ENCODE peak calls at places on chromosomes 1 and 21, in four cellular contexts. V is breast epithelium, B is suprapubic skin, R is prostate gland. A is an unnamed sample.

GRCh38 chr1:16163882-16164820 is 8.3 kb upstream of the EPHA2 start:
- DNase-seq in V (no peak), R (no peak), B (no peak), A (no peak)

GRCh38 chr21:15062566-15062965 is 2.2 kb downstream of the NRIP1 start:
- DNase-seq in R (no peak), B (no peak), V (no peak), A (no peak)

GRCh38 chr1:117679868-117680267 is 74.0 kb downstream of the TENT5C start:
- DNase-seq in B (no peak), V (no peak), R (no peak), A (no peak)

GRCh38 chr1:156482276-156482675 is 18.3 kb downstream of the MEF2D start:
- DNase-seq in V (no peak), R (no peak), B (no peak), A (no peak)

GRCh38 chr1:42177551-42177981 is 13.0 kb upstream of the GUCA2A start:
- DNase-seq in B (no peak), V (no peak), R (no peak), A (no peak)

GRCh38 chr1:178536844-178537371 is 24.0 kb downstream of the TEX35 start:
- DNase-seq in B (no peak), V (no peak), R (no peak), A (peak; percentile 42)

GRCh38 chr21:32991299-32991850 is 34.4 kb upstream of the OLIG2 start:
- DNase-seq in V (no peak), R (no peak), B (no peak), A (no peak)

GRCh38 chr1:19884312-19884711 is 2.1 kb downstream of the OTUD3 start:
- DNase-seq in V (no peak), R (no peak), B (no peak), A (no peak)

GRCh38 chr1:47477595-47478080 is 39.8 kb downstream of the FOXD2 start:
- DNase-seq in R (peak; percentile 11), V (no peak), B (no peak), A (no peak)

GRCh38 chr1:158613764-158614163 is 8.7 kb downstream of the OR10Z1 start:
- DNase-seq in R (no peak), V (no peak), B (no peak), A (no peak)

DNA sequence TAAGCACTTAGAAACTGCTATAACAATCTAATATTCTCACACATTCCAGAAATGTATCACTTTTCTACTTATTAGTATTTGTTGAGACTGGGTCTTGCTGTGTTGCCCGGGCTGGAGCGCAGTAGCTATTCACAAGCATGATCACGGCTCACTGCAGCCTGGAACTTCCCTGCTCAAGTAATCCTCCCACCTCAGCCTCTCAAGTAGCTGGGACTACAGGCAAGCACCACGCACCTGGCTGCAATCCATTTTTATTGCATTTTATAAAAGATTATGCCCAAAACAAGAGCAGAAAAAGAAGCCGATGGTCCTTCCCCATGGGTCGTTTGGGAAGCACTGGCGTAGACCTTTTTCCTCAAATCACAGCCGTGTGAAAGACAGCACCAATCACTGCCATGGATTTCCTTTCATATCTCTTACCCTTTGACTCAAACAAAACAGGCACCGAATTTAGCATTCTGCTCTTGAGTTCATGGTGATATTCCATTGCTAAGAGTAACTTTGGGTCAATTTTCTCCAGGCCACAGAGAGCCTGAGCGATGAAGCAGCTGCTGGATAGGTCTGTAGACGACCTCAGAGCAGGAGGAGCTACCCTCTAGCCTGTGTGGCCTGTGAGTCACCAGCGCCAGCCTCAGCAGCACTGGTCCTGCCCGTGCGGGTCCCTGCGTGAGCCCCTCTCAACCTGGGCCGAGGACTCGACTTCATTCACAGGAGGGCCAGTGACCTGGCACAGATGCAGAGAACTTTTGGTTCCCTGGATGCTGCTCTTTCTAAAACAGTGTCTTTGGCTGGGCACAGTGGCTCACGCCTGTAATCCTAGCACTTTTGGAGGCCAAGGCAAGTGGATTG is 80.8 kb downstream of the PIK3CD start:
- DNase-seq in R (no peak), B (no peak), V (no peak), A (no peak)
- TF ChIP-seq CTCF in R (no peak), B (no peak), V (no peak), A (no peak)

GRCh38 chr1:46278807-46279206 is 24.6 kb downstream of the LRRC41 start:
- DNase-seq in V (no peak), R (no peak), B (no peak), A (no peak)
- TF ChIP-seq POLR2AphosphoS5 in V (no peak), R (no peak), B (no peak), A (no peak)

GRCh38 chr1:85502625-85503083 is 37.7 kb upstream of the DDAH1 start:
- DNase-seq in V (no peak), R (peak; percentile 52), B (peak; percentile 81), A (no peak)
- TF ChIP-seq CTCF in V (peak; percentile 49), R (peak; percentile 68), B (peak; percentile 33), A (peak; percentile 24)

DNA sequence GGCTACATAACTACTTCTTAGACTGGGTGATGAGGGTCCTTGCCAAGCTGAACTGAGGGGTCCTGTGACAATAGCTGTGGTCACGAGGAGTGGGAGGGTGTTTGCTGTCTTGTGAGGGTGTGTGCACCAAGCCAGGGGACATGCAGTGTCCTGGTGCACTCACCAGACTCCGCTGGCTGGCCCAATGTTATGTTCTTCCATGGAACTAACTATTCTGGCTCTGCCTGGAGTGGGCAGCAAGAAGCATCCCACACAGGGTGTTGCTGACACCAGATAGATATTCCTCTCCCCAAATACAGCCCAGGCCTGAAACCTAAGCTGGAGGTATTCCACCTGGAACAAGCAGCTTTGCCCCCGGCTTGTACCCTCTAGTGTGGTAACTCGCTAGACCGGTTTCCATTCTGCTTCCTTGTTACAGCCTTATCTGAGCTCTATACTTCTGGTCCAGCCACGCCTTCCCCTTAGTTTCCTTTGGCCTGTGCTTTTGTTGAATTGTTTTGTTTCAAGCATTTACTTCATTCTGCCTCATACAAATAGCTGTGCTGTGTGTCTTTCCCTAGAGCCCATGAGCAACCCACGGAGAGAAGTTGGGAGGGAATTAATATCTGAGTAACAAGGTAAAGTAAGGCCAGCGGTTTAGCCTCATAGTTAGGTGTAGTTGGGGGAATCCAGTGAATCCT is 14.7 kb upstream of the LY9 start:
- DNase-seq in B (no peak), R (peak; percentile 76), V (no peak), A (no peak)
- TF ChIP-seq POLR2AphosphoS5 in B (no peak), R (peak; percentile 53), V (no peak), A (no peak)

GRCh38 chr1:50270926-50271325 is 152.3 kb downstream of the DMRTA2 start:
- DNase-seq in V (no peak), R (no peak), B (no peak), A (no peak)

GRCh38 chr1:50272923-50273322 is 150.3 kb downstream of the DMRTA2 start:
- DNase-seq in V (no peak), B (no peak), R (no peak), A (no peak)

GRCh38 chr1:50275564-50275963 is 147.7 kb downstream of the DMRTA2 start:
- DNase-seq in B (no peak), R (no peak), V (no peak), A (no peak)

GRCh38 chr1:50271337-50271736 is 151.9 kb downstream of the DMRTA2 start:
- DNase-seq in V (no peak), R (no peak), B (no peak), A (no peak)

DNA sequence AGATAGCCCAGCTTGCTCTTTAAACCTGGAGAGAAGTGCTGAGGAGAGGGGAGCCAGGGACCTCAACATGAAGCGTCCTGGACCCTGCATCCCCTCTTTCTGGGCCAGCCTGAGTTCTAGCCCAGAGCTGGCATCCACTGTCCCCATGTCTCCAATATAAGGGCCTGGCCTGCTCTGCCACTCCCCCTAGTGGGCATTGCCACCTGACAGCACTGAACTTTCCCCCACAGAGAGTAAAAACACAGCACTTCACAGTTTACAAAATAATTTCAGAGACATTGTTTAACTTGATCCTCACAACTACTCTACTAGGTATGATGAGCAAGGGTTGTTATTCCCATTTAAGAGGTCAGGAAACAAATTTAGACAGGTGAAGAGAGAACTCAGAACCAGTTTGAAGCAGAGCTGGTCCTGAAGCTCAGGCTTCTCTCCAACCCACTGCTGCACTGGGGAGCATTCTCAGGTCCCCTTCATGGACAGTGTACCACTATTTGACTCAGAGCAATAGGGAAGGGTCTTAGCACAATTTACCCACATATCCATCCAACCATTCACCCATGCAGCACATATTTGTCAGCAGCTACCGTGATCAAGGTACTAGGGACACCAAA is 151.2 kb downstream of the DMRTA2 start:
- DNase-seq in B (no peak), V (no peak), R (peak; percentile 8), A (no peak)
- TF ChIP-seq CTCF in B (peak; percentile 48), V (peak; percentile 33), R (peak; percentile 36), A (peak; percentile 65)

GRCh38 chr1:85569122-85569521 is 11.4 kb upstream of the CCN1 start:
- DNase-seq in V (no peak), B (no peak), R (no peak), A (no peak)
- TF ChIP-seq POLR2AphosphoS5 in V (no peak), B (no peak), R (no peak), A (no peak)